ENCODE peak calls at places on chromosome 1, in six cellular contexts. T is AG04450, K is lower leg skin, A is HepG2, N is HL-60, C is right cardiac atrium. M is an unnamed sample.

GRCh38 chr1:201637282-201638076 is 98.6 kb downstream of the NAV1 start:
- DNase-seq in N (no peak), A (no peak), K (no peak), C (peak; percentile 33), T (no peak), M (no peak)

GRCh38 chr1:41354956-41355355 is 6.3 kb upstream of the FOXO6 start:
- DNase-seq in N (no peak), T (no peak), C (no peak), A (no peak), K (peak; percentile 39), M (no peak)

GRCh38 chr1:155961937-155962336 is 16.4 kb downstream of the ARHGEF2 start:
- DNase-seq in T (peak; percentile 78), A (no peak), K (peak; percentile 92), N (no peak), C (peak; percentile 83), M (peak; percentile 77)

GRCh38 chr1:9166289-9167235 is 37.7 kb upstream of the GPR157 start:
- DNase-seq in T (no peak), N (no peak), A (no peak), C (no peak), K (no peak), M (no peak)

GRCh38 chr1:24903955-24904730 is 25.9 kb downstream of the RUNX3 start:
- DNase-seq in K (peak; percentile 81), N (no peak), T (no peak), C (no peak), A (no peak), M (no peak)

GRCh38 chr1:20278692-20279130 is 12.0 kb upstream of the VWA5B1 start:
- DNase-seq in N (no peak), T (no peak), C (no peak), K (no peak), A (no peak), M (no peak)

GRCh38 chr1:20110679-20111078 is 8.7 kb downstream of the PLA2G2D start:
- DNase-seq in A (peak; percentile 16), K (no peak), C (peak; percentile 43), N (no peak), T (peak; percentile 10), M (no peak)

GRCh38 chr1:7070389-7071029 is 285.3 kb downstream of the CAMTA1 start:
- DNase-seq in N (peak; percentile 4), C (peak; percentile 54), T (peak; percentile 27), K (no peak), A (peak; percentile 43), M (peak; percentile 4)

GRCh38 chr1:162065016-162065415 is 4.5 kb upstream of the NOS1AP start:
- DNase-seq in C (no peak), N (no peak), K (no peak), T (no peak), A (no peak), M (no peak)

GRCh38 chr1:235073331-235073967 is 55.2 kb downstream of the TOMM20 start:
- DNase-seq in C (peak; percentile 65), N (no peak), K (peak; percentile 96), T (no peak), A (peak; percentile 97), M (no peak)

GRCh38 chr1:41739061-41739955 is 179.4 kb downstream of the HIVEP3 start:
- DNase-seq in T (peak; percentile 54), C (peak; percentile 74), A (no peak), N (peak; percentile 98), K (peak; percentile 95), M (peak; percentile 56)

GRCh38 chr1:55040083-55040952 is 970 bp downstream of the PCSK9 start:
- DNase-seq in T (no peak), C (no peak), N (no peak), A (no peak), K (peak; percentile 76), M (no peak)

GRCh38 chr1:206998811-206999210 is 28.6 kb upstream of the FCAMR start:
- DNase-seq in A (no peak), C (no peak), K (no peak), T (no peak), N (peak; percentile 79), M (no peak)

GRCh38 chr1:110281363-110282290 is 57.5 kb upstream of the RBM15 start:
- DNase-seq in N (no peak), C (no peak), K (peak; percentile 18), A (no peak), T (no peak), M (no peak)

GRCh38 chr1:119285482-119285881 is 83.1 kb upstream of the HAO2 start:
- DNase-seq in N (no peak), C (no peak), K (no peak), T (peak; percentile 18), A (no peak), M (peak; percentile 38)

GRCh38 chr1:235902638-235903542 is 36.2 kb upstream of the LYST start:
- DNase-seq in T (no peak), A (no peak), K (no peak), N (no peak), C (peak; percentile 47), M (no peak)

GRCh38 chr1:185008746-185009360 is 34.5 kb upstream of the NIBAN1 start:
- DNase-seq in K (no peak), A (no peak), N (no peak), C (no peak), T (no peak), M (no peak)

GRCh38 chr1:62428351-62428750 is 8.5 kb upstream of the USP1 start:
- DNase-seq in A (no peak), C (no peak), K (no peak), N (no peak), T (no peak), M (no peak)

GRCh38 chr1:205769641-205770365 is 5.5 kb downstream of the RAB29 start:
- DNase-seq in A (no peak), T (no peak), N (no peak), C (no peak), K (no peak), M (no peak)

GRCh38 chr1:28096210-28097099 is 8.0 kb upstream of the EYA3 start:
- DNase-seq in A (no peak), K (no peak), C (no peak), T (no peak), N (no peak), M (no peak)

GRCh38 chr1:186165303-186165702 is 209.8 kb downstream of the TPR start:
- DNase-seq in A (no peak), C (no peak), T (no peak), N (no peak), K (no peak), M (no peak)

GRCh38 chr1:52502789-52503188 is 50.1 kb downstream of the TUT4 start:
- DNase-seq in C (no peak), T (no peak), K (no peak), A (no peak), N (no peak), M (no peak)

GRCh38 chr1:240122639-240123604 is 31.2 kb downstream of the FMN2 start:
- DNase-seq in T (no peak), K (no peak), N (no peak), C (no peak), A (peak; percentile 1), M (no peak)

GRCh38 chr1:29802181-29803068 is 566.1 kb downstream of the PTPRU start:
- DNase-seq in T (no peak), N (no peak), C (no peak), K (peak; percentile 68), A (no peak), M (no peak)

GRCh38 chr1:53601867-53602266 is 137.1 kb downstream of the GLIS1 start:
- DNase-seq in T (no peak), N (no peak), K (no peak), C (no peak), A (no peak), M (no peak)

GRCh38 chr1:172423336-172423735 is 2.9 kb downstream of the C1orf105 start:
- DNase-seq in N (no peak), C (no peak), K (no peak), A (no peak), T (no peak), M (no peak)

GRCh38 chr1:51644533-51645197 is 27.8 kb downstream of the OSBPL9 start:
- DNase-seq in K (no peak), C (peak; percentile 22), T (no peak), N (no peak), A (no peak), M (no peak)

GRCh38 chr1:102019530-102019929 is 22.8 kb upstream of the OLFM3 start:
- DNase-seq in C (no peak), T (no peak), A (no peak), K (no peak), N (no peak), M (no peak)
- H3K4me3 ChIP-seq in C (no peak overlapping the region), T (no peak overlapping the region), A (no peak overlapping the region), K (no peak overlapping the region), N (no peak overlapping the region), M (no peak overlapping the region)

DNA sequence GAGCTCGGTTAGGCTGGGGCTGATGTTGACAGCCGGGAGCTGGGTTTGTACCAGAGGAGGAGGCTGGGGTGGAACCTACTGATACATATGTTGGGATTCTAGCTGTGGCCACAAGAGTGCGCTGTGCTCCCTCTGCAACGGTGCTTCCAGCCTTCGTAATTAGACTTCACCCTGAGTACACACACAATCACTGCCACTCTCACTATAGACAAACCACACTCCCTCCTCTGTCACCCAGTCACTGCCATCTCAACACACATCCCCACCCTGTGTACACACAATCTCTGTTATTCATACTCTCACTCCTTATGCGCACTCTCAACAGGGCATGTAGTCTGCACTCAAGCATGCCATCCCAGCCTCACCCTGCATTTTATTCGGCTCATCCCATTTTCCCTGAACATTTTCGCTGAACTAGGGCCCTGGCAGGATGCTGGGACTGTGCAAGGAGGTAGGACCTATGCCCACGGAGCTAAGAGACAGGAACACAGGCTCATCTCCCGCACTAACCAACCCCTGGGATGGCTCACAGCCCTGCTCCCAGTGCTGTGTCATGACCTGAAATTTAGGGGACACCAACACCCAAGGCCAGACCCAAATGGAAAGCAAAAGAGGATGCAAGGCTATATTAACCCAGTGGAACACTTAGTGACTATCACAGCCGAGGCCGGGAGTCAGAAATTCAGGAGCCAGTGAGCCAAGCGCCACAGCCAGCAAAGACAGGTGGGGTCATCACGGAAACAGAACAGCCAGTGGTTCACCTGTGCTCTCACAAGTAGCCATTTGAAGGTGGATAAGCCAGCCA is 5.7 kb downstream of the GJB3 start:
- DNase-seq in A (peak; percentile 54), C (peak; percentile 72), N (peak; percentile 40), K (peak; percentile 89), T (peak; percentile 29), M (peak; percentile 22)
- H3K4me3 ChIP-seq in A (no peak overlapping the region), C (no peak overlapping the region), N (no peak overlapping the region), K (no peak overlapping the region), T (no peak overlapping the region), M (no peak overlapping the region)

DNA sequence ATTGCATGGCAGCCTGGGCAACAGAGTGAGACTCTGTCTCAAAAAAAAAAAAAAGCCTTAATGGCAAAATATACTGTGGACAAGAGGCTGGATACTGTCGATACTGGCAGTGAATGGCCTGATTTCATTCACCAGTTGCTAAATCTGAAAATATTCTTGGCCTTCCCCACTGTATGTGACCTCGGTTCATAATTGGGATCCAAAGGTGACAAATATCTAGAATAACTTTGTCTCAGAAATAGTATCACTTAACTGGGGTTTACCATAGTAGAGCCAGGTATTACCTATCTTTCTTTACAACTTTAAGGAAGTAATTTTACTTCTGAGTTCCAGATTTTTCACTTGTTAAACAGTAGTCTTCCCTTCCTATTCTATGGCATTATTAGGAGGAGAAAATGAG is 8.4 kb downstream of the MTF2 start:
- DNase-seq in T (no peak), A (no peak), K (no peak), C (no peak), N (no peak), M (no peak)
- H3K4me3 ChIP-seq in T (no peak overlapping the region), A (no peak overlapping the region), K (no peak overlapping the region), C (no peak overlapping the region), N (no peak overlapping the region), M (no peak overlapping the region)

DNA sequence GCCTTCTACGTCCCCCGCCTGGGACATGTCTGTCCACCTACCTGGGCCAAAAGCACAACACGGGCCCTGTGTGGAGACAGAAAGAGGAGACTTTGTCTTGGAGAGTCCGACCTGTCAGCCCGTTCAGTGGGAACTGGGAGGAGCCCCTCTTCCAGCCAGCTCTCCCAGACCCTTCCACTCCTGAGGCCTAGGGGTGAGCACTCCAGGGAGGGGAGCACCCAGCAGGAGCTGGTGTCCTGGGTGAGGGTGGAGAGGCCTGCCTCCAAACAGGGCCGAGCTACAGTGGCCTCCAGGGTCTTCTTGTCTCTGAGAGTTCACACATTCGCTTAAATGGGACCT is 546 bp downstream of the SPOCD1 start:
- DNase-seq in K (peak; percentile 69), N (no peak), A (no peak), T (no peak), C (no peak), M (no peak)
- H3K4me3 ChIP-seq in K (no peak overlapping the region), N (no peak overlapping the region), A (peak overlapping the region; percentile 67), T (no peak overlapping the region), C (no peak overlapping the region), M (no peak overlapping the region)